ENCODE peak calls at places on chromosomes 5 and 9, in five cellular contexts. T is mammary epithelial cell, Q is PC-9, A is HepG2, V is aorta. W is an unnamed sample. For H3K4me1, the result is how much of the 10 kb centered on the place peaks cover.

GRCh38 chr9:121201045-121201737 is 478 bp downstream of the RAB14 start:
- DNase-seq in V (peak), T (peak), Q (peak), A (no peak), W (peak)

GRCh38 chr9:6441269-6441668 is 28.3 kb downstream of the UHRF2 start:
- DNase-seq in T (peak), A (no peak), V (no peak), Q (no peak), W (no peak)

GRCh38 chr9:130234340-130235260 is 31.0 kb upstream of the HMCN2 start:
- DNase-seq in A (no peak), T (no peak), V (no peak), Q (no peak), W (no peak)

GRCh38 chr9:4308482-4308881 is 8.6 kb upstream of the GLIS3 start:
- DNase-seq in T (no peak), V (no peak), Q (no peak), A (no peak), W (no peak)

GRCh38 chr9:16671591-16672137 is 198.8 kb downstream of the BNC2 start:
- DNase-seq in V (no peak), T (peak), A (no peak), Q (peak), W (no peak)

GRCh38 chr5:16550316-16550952 is 66.4 kb downstream of the RETREG1 start:
- DNase-seq in A (peak), V (no peak), T (peak), Q (peak), W (no peak)

GRCh38 chr9:32926901-32927300 is 74.5 kb downstream of the APTX start:
- DNase-seq in A (no peak), V (no peak), T (no peak), Q (no peak), W (no peak)

GRCh38 chr5:32297181-32298055 is 15.3 kb downstream of the MTMR12 start:
- DNase-seq in T (no peak), A (no peak), Q (no peak), V (no peak), W (no peak)

GRCh38 chr9:99078731-99079130 is 26.2 kb upstream of the TGFBR1 start:
- DNase-seq in V (no peak), T (no peak), Q (no peak), A (no peak), W (no peak)

GRCh38 chr5:175378444-175379028 is 65.4 kb downstream of the DRD1 start:
- DNase-seq in T (peak), V (no peak), A (no peak), Q (no peak), W (no peak)

GRCh38 chr5:75336625-75337336 is at the start of gene HMGCR:
- DNase-seq in T (peak), A (peak), V (peak), Q (peak), W (peak)

GRCh38 chr5:150665044-150665443 is 4.0 kb downstream of the MYOZ3 start:
- DNase-seq in A (no peak), T (no peak), Q (no peak), V (no peak), W (no peak)

GRCh38 chr5:9545959-9546851 is at the start of gene SEMA5A:
- DNase-seq in A (no peak), T (peak), Q (peak), V (peak), W (no peak)

GRCh38 chr5:101590384-101590783 is 687.3 kb upstream of the ST8SIA4 start:
- DNase-seq in Q (no peak), V (no peak), A (no peak), T (no peak), W (no peak)

GRCh38 chr9:33964369-33964768 is 84.3 kb downstream of the UBAP2 start:
- DNase-seq in Q (no peak), T (no peak), V (no peak), A (no peak), W (no peak)

GRCh38 chr5:103923616-103924168 is 361.1 kb upstream of the NUDT12 start:
- DNase-seq in Q (no peak), A (no peak), V (no peak), T (no peak), W (no peak)

GRCh38 chr5:103919526-103919925 is 356.9 kb upstream of the NUDT12 start:
- DNase-seq in Q (no peak), A (no peak), V (no peak), T (no peak), W (no peak)

GRCh38 chr5:103915081-103915480 is 352.5 kb upstream of the NUDT12 start:
- DNase-seq in V (no peak), T (no peak), A (no peak), Q (no peak), W (no peak)

DNA sequence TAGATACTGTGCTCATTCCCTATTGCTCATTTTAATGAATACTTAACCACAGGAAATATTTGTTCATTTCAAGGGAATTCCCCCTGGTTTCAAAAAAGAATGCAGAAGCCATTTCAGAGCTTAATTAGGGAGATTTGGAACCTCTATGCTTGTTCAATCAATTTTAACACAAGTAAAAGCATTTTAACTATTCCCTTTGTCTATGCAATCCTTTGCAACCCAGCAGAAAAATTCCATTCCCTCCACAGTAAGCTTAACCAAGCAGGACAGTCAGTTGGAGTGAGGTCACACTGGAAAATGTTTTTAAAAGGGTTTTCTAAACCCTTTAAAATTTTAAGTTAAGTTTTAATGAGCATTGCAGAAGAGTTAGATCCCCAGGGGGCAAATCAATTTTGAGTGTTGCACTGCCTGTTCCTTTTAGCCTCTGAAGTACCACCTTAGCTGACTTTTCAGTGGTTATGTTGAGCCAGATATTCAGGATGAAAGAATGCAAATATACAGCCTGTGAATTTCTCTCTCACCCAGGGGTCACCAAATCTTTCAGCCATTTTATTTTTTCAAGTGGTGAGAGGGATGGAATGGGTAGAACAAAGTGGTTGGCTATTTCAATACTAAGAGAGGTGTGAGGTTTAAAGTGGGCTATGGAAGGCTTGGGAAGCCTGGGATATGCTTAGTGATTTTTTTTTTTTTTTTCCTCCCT is 356.2 kb upstream of the NUDT12 start:
- DNase-seq in Q (no peak), A (no peak), T (peak), V (no peak), W (no peak)
- H3K27ac ChIP-seq in Q (no peak), A (no peak), T (no peak), V (no peak), W (no peak)

GRCh38 chr9:3136999-3137675 is 293.2 kb upstream of the PUM3 start:
- DNase-seq in A (no peak), Q (no peak), T (peak), V (no peak), W (no peak)

GRCh38 chr9:3138236-3139229 is 294.6 kb upstream of the PUM3 start:
- DNase-seq in A (no peak), V (no peak), T (no peak), Q (no peak), W (no peak)

DNA sequence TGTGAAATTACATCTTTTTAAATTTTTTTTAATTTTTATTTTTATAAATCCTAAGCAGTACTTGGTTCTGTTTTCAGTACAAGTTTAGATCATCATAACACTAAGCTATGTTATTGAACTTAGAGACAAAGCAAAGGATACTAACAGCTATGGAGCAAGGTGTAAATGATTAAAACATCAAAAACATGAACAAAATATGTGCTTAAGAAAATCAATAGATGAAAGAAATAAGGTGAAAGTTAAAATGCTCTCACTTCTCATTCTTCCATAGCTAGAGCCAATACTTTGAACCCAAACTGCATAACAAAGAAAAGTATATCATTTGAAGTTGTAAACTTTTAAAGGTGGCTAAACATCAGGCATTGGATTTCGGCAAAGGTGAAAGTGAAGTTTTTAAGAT is 292.3 kb upstream of the PUM3 start:
- DNase-seq in Q (no peak), T (no peak), V (no peak), A (no peak), W (no peak)
- H3K4me1 ChIP-seq in Q (under half), T (under half), V (under half), A (under half), W (under half)

GRCh38 chr5:76663573-76663972 is 40.4 kb upstream of the F2RL2 start:
- DNase-seq in V (no peak), Q (no peak), T (no peak), A (no peak), W (no peak)

GRCh38 chr5:76670508-76670907 is 45.4 kb upstream of the F2R start:
- DNase-seq in Q (no peak), A (no peak), T (no peak), V (no peak), W (no peak)

GRCh38 chr5:76664065-76664464 is 40.9 kb upstream of the F2RL2 start:
- DNase-seq in V (no peak), Q (no peak), A (no peak), T (no peak), W (no peak)

GRCh38 chr5:76669245-76669644 is 46.0 kb upstream of the F2RL2 start:
- DNase-seq in Q (no peak), V (no peak), T (peak), A (no peak), W (no peak)

GRCh38 chr5:76667495-76667894 is 44.3 kb upstream of the F2RL2 start:
- DNase-seq in V (no peak), T (no peak), Q (no peak), A (peak), W (no peak)
- H3K27ac ChIP-seq in V (no peak), T (no peak), Q (no peak), A (no peak), W (no peak)

GRCh38 chr9:107847977-107848376 is 358.4 kb upstream of the KLF4 start:
- DNase-seq in T (peak), A (no peak), Q (no peak), V (no peak), W (no peak)
- H3K4me1 ChIP-seq in T (under half), A (under half), Q (under half), V (under half), W (under half)